ENCODE peak calls at places on chromosomes 6 and 20, in four cellular contexts. One of them, this sample, is unnamed.
A peak's percentile ranks its signal among the peaks of the same experiment; 100 is the strongest.

GRCh38 chr6:31652925-31653724 is 664 bp upstream of the BAG6 start:
- DNase-seq in breast epithelium: peak; percentile 90
- DNase-seq in fibroblast of lung: no peak
- DNase-seq in coronary artery: peak; percentile 95
- DNase-seq in this sample: peak; percentile 74

GRCh38 chr20:4787069-4787468 is 65.4 kb downstream of the PRND start:
- DNase-seq in fibroblast of lung: peak; percentile 66
- DNase-seq in breast epithelium: no peak
- DNase-seq in coronary artery: no peak
- DNase-seq in this sample: no peak

GRCh38 chr20:61112515-61112914 is 139.5 kb upstream of the CDH4 start:
- DNase-seq in coronary artery: no peak
- DNase-seq in fibroblast of lung: peak; percentile 39
- DNase-seq in breast epithelium: no peak
- DNase-seq in this sample: no peak

GRCh38 chr6:160365117-160365516 is 16.9 kb downstream of the SLC22A3 start:
- DNase-seq in breast epithelium: no peak
- DNase-seq in fibroblast of lung: no peak
- DNase-seq in coronary artery: no peak
- DNase-seq in this sample: no peak

GRCh38 chr6:130749402-130749801 is 77.8 kb upstream of the SMLR1 start:
- DNase-seq in breast epithelium: no peak
- DNase-seq in coronary artery: no peak
- DNase-seq in fibroblast of lung: no peak
- DNase-seq in this sample: no peak

GRCh38 chr20:41366546-41367392 is at the start of gene EMILIN3:
- DNase-seq in breast epithelium: no peak
- DNase-seq in fibroblast of lung: no peak
- DNase-seq in coronary artery: no peak
- DNase-seq in this sample: no peak

GRCh38 chr6:158057213-158057987 is 75.7 kb downstream of the SYNJ2 start:
- DNase-seq in coronary artery: peak; percentile 73
- DNase-seq in fibroblast of lung: peak; percentile 89
- DNase-seq in breast epithelium: no peak
- DNase-seq in this sample: no peak

GRCh38 chr6:143980921-143981320 is 27.1 kb downstream of the PLAGL1 start:
- DNase-seq in fibroblast of lung: no peak
- DNase-seq in coronary artery: no peak
- DNase-seq in breast epithelium: no peak
- DNase-seq in this sample: no peak

GRCh38 chr20:47360207-47360488 is 3.6 kb upstream of the ZMYND8 start:
- DNase-seq in breast epithelium: peak; percentile 87
- DNase-seq in coronary artery: no peak
- DNase-seq in fibroblast of lung: peak; percentile 73
- DNase-seq in this sample: peak; percentile 42

GRCh38 chr6:17225767-17226166 is 55.4 kb upstream of the RBM24 start:
- DNase-seq in breast epithelium: no peak
- DNase-seq in coronary artery: no peak
- DNase-seq in fibroblast of lung: peak; percentile 35
- DNase-seq in this sample: no peak

GRCh38 chr6:32184084-32184640 is at the start of gene AGER:
- DNase-seq in breast epithelium: no peak
- DNase-seq in coronary artery: no peak
- DNase-seq in fibroblast of lung: no peak
- DNase-seq in this sample: no peak

GRCh38 chr6:83536034-83536646 is 23.8 kb downstream of the PRSS35 start:
- DNase-seq in breast epithelium: no peak
- DNase-seq in coronary artery: no peak
- DNase-seq in fibroblast of lung: peak; percentile 67
- DNase-seq in this sample: peak; percentile 53

GRCh38 chr6:15337584-15337981 is 91.7 kb downstream of the JARID2 start:
- DNase-seq in fibroblast of lung: no peak
- DNase-seq in breast epithelium: no peak
- DNase-seq in coronary artery: no peak
- DNase-seq in this sample: no peak

GRCh38 chr20:32013326-32013725 is 3.1 kb downstream of the CCM2L start:
- DNase-seq in coronary artery: no peak
- DNase-seq in breast epithelium: no peak
- DNase-seq in fibroblast of lung: no peak
- DNase-seq in this sample: no peak

GRCh38 chr20:20820104-20820503 is 107.7 kb upstream of the RALGAPA2 start:
- DNase-seq in fibroblast of lung: no peak
- DNase-seq in breast epithelium: no peak
- DNase-seq in coronary artery: no peak
- DNase-seq in this sample: no peak

GRCh38 chr6:151014404-151015150 is 149.1 kb downstream of the MTHFD1L start:
- DNase-seq in breast epithelium: peak; percentile 32
- DNase-seq in fibroblast of lung: peak; percentile 80
- DNase-seq in coronary artery: no peak
- DNase-seq in this sample: peak; percentile 65

GRCh38 chr6:78157606-78158005 is 504.8 kb downstream of the MEI4 start:
- DNase-seq in fibroblast of lung: no peak
- DNase-seq in coronary artery: no peak
- DNase-seq in breast epithelium: no peak
- DNase-seq in this sample: no peak

GRCh38 chr20:3673551-3674070 is 8.2 kb downstream of the ADAM33 start:
- DNase-seq in breast epithelium: no peak
- DNase-seq in coronary artery: no peak
- DNase-seq in fibroblast of lung: no peak
- DNase-seq in this sample: no peak

GRCh38 chr6:46453756-46454316 is 37.4 kb downstream of the RCAN2 start:
- DNase-seq in fibroblast of lung: peak; percentile 51
- DNase-seq in breast epithelium: no peak
- DNase-seq in coronary artery: no peak
- DNase-seq in this sample: no peak

GRCh38 chr6:47195251-47195650 is 114.5 kb downstream of the TNFRSF21 start:
- DNase-seq in breast epithelium: no peak
- DNase-seq in coronary artery: no peak
- DNase-seq in fibroblast of lung: peak; percentile 90
- DNase-seq in this sample: no peak

GRCh38 chr20:15603501-15603900 is 969.7 kb downstream of the KIF16B start:
- DNase-seq in breast epithelium: no peak
- DNase-seq in coronary artery: no peak
- DNase-seq in fibroblast of lung: no peak
- DNase-seq in this sample: no peak

GRCh38 chr6:49744259-49744658 is at the start of gene CRISP3:
- DNase-seq in coronary artery: no peak
- DNase-seq in fibroblast of lung: no peak
- DNase-seq in breast epithelium: no peak
- DNase-seq in this sample: no peak

GRCh38 chr20:53194310-53194709 is 222.2 kb downstream of the TSHZ2 start:
- DNase-seq in coronary artery: no peak
- DNase-seq in fibroblast of lung: no peak
- DNase-seq in breast epithelium: no peak
- DNase-seq in this sample: no peak

GRCh38 chr20:53190225-53190624 is 218.1 kb downstream of the TSHZ2 start:
- DNase-seq in coronary artery: no peak
- DNase-seq in breast epithelium: no peak
- DNase-seq in fibroblast of lung: no peak
- DNase-seq in this sample: no peak

GRCh38 chr20:53191957-53192356 is 219.8 kb downstream of the TSHZ2 start:
- DNase-seq in fibroblast of lung: no peak
- DNase-seq in coronary artery: no peak
- DNase-seq in breast epithelium: no peak
- DNase-seq in this sample: no peak

GRCh38 chr20:53195882-53196610 is 223.9 kb downstream of the TSHZ2 start:
- DNase-seq in coronary artery: no peak
- DNase-seq in fibroblast of lung: no peak
- DNase-seq in breast epithelium: no peak
- DNase-seq in this sample: no peak

DNA sequence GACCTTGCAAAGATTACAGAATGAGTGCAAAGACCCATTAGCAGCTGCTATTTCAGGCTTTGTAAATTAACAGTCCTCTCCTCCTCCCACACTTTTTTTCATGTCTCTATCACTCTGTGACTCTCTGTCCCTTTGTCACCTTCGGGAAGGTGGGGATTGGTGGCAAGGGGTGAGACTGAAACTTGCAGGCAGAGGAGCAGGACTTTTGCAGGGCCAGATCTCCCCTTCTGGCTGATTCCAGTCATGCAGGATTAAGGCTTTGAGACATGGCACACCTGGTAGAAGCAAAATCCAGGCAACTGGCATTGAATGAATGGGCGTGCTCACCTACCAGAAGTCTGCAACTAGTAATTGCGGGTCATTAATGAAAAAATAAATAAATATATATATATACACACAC is 222.7 kb downstream of the TSHZ2 start:
- DNase-seq in coronary artery: no peak
- DNase-seq in breast epithelium: no peak
- DNase-seq in fibroblast of lung: no peak
- DNase-seq in this sample: no peak
- TF ChIP-seq CTCF in coronary artery: no peak
- TF ChIP-seq CTCF in breast epithelium: no peak
- TF ChIP-seq CTCF in fibroblast of lung: no peak
- TF ChIP-seq CTCF in this sample: no peak

GRCh38 chr6:113980937-113981554 is 10.1 kb upstream of the HDAC2 start:
- DNase-seq in breast epithelium: no peak
- DNase-seq in fibroblast of lung: peak; percentile 33
- DNase-seq in coronary artery: no peak
- DNase-seq in this sample: no peak
- TF ChIP-seq CTCF in breast epithelium: no peak
- TF ChIP-seq CTCF in fibroblast of lung: peak; percentile 53
- TF ChIP-seq CTCF in coronary artery: no peak
- TF ChIP-seq CTCF in this sample: no peak

GRCh38 chr6:99216959-99217358 is 132.5 kb downstream of the FAXC start:
- DNase-seq in breast epithelium: no peak
- DNase-seq in coronary artery: no peak
- DNase-seq in fibroblast of lung: no peak
- DNase-seq in this sample: no peak
- TF ChIP-seq CTCF in breast epithelium: no peak
- TF ChIP-seq CTCF in coronary artery: no peak
- TF ChIP-seq CTCF in fibroblast of lung: no peak
- TF ChIP-seq CTCF in this sample: no peak

GRCh38 chr6:105764318-105764717 is 321.8 kb upstream of the PRDM1 start:
- DNase-seq in coronary artery: no peak
- DNase-seq in breast epithelium: no peak
- DNase-seq in fibroblast of lung: no peak
- DNase-seq in this sample: no peak

GRCh38 chr6:105769197-105769596 is 316.9 kb upstream of the PRDM1 start:
- DNase-seq in coronary artery: no peak
- DNase-seq in fibroblast of lung: no peak
- DNase-seq in breast epithelium: no peak
- DNase-seq in this sample: no peak

GRCh38 chr6:105769987-105770386 is 316.1 kb upstream of the PRDM1 start:
- DNase-seq in fibroblast of lung: no peak
- DNase-seq in breast epithelium: no peak
- DNase-seq in coronary artery: no peak
- DNase-seq in this sample: no peak

GRCh38 chr6:105765239-105765638 is 320.9 kb upstream of the PRDM1 start:
- DNase-seq in coronary artery: no peak
- DNase-seq in fibroblast of lung: no peak
- DNase-seq in breast epithelium: no peak
- DNase-seq in this sample: no peak

GRCh38 chr6:105767541-105767940 is 318.6 kb upstream of the PRDM1 start:
- DNase-seq in breast epithelium: no peak
- DNase-seq in fibroblast of lung: no peak
- DNase-seq in coronary artery: no peak
- DNase-seq in this sample: no peak
- TF ChIP-seq CTCF in breast epithelium: no peak
- TF ChIP-seq CTCF in fibroblast of lung: no peak
- TF ChIP-seq CTCF in coronary artery: no peak
- TF ChIP-seq CTCF in this sample: no peak

GRCh38 chr6:119966484-119966883 is 616.9 kb upstream of the MAN1A1 start:
- DNase-seq in breast epithelium: no peak
- DNase-seq in fibroblast of lung: no peak
- DNase-seq in coronary artery: no peak
- DNase-seq in this sample: no peak
- TF ChIP-seq CTCF in breast epithelium: no peak
- TF ChIP-seq CTCF in fibroblast of lung: no peak
- TF ChIP-seq CTCF in coronary artery: no peak
- TF ChIP-seq CTCF in this sample: no peak